ENCODE peak calls at places on chromosome 19, in ten cellular contexts. One of them, this sample, is unnamed.

GRCh38 chr19:9847087-9847671 is 12.1 kb downstream of the PIN1 start:
- DNase-seq in astrocyte of the cerebellum: peak; percentile 60
- DNase-seq in GM20000: no peak
- DNase-seq in type B pancreatic cell: no peak
- DNase-seq in BJ: peak; percentile 66
- DNase-seq in hepatocyte: peak; percentile 73
- DNase-seq in A549: peak; percentile 66
- DNase-seq in H1: peak; percentile 79
- DNase-seq in tibial artery: peak; percentile 58
- DNase-seq in endodermal cell: peak; percentile 91
- DNase-seq in this sample: peak; percentile 81

GRCh38 chr19:48351341-48351752 is 12.4 kb downstream of the TMEM143 start:
- DNase-seq in H1: peak; percentile 97
- DNase-seq in hepatocyte: peak; percentile 70
- DNase-seq in astrocyte of the cerebellum: no peak
- DNase-seq in type B pancreatic cell: no peak
- DNase-seq in BJ: no peak
- DNase-seq in A549: peak; percentile 89
- DNase-seq in endodermal cell: peak; percentile 96
- DNase-seq in GM20000: peak; percentile 78
- DNase-seq in tibial artery: peak; percentile 59
- DNase-seq in this sample: peak; percentile 76

GRCh38 chr19:10642473-10642872 is 11.7 kb upstream of the ILF3 start:
- DNase-seq in GM20000: no peak
- DNase-seq in endodermal cell: no peak
- DNase-seq in tibial artery: no peak
- DNase-seq in astrocyte of the cerebellum: no peak
- DNase-seq in BJ: no peak
- DNase-seq in H1: no peak
- DNase-seq in type B pancreatic cell: no peak
- DNase-seq in A549: no peak
- DNase-seq in hepatocyte: no peak
- DNase-seq in this sample: no peak

GRCh38 chr19:34397853-34398252 is 6.3 kb upstream of the PDCD2L start:
- DNase-seq in endodermal cell: no peak
- DNase-seq in tibial artery: no peak
- DNase-seq in hepatocyte: no peak
- DNase-seq in GM20000: no peak
- DNase-seq in BJ: no peak
- DNase-seq in H1: no peak
- DNase-seq in A549: no peak
- DNase-seq in astrocyte of the cerebellum: no peak
- DNase-seq in type B pancreatic cell: no peak
- DNase-seq in this sample: no peak

GRCh38 chr19:2253106-2254051 is 2.8 kb downstream of the JSRP1 start:
- DNase-seq in tibial artery: no peak
- DNase-seq in A549: no peak
- DNase-seq in endodermal cell: peak; percentile 86
- DNase-seq in astrocyte of the cerebellum: no peak
- DNase-seq in hepatocyte: no peak
- DNase-seq in GM20000: peak; percentile 79
- DNase-seq in BJ: no peak
- DNase-seq in H1: peak; percentile 84
- DNase-seq in type B pancreatic cell: peak; percentile 74
- DNase-seq in this sample: no peak

GRCh38 chr19:12842511-12842910 is 4.2 kb downstream of the MAST1 start:
- DNase-seq in endodermal cell: no peak
- DNase-seq in A549: no peak
- DNase-seq in type B pancreatic cell: no peak
- DNase-seq in BJ: no peak
- DNase-seq in astrocyte of the cerebellum: no peak
- DNase-seq in GM20000: no peak
- DNase-seq in tibial artery: no peak
- DNase-seq in hepatocyte: no peak
- DNase-seq in H1: no peak
- DNase-seq in this sample: no peak

GRCh38 chr19:54190942-54191670 is at the start of gene TSEN34:
- DNase-seq in endodermal cell: peak; percentile 94
- DNase-seq in GM20000: peak; percentile 89
- DNase-seq in H1: peak; percentile 94
- DNase-seq in BJ: peak; percentile 31
- DNase-seq in type B pancreatic cell: peak; percentile 93
- DNase-seq in A549: no peak
- DNase-seq in tibial artery: peak; percentile 86
- DNase-seq in astrocyte of the cerebellum: no peak
- DNase-seq in hepatocyte: peak; percentile 97
- DNase-seq in this sample: peak; percentile 85

GRCh38 chr19:53520547-53521372 is 17.2 kb upstream of the ZNF331 start:
- DNase-seq in GM20000: peak; percentile 89
- DNase-seq in type B pancreatic cell: peak; percentile 93
- DNase-seq in H1: peak; percentile 86
- DNase-seq in tibial artery: peak; percentile 96
- DNase-seq in A549: peak; percentile 95
- DNase-seq in astrocyte of the cerebellum: peak; percentile 96
- DNase-seq in hepatocyte: peak; percentile 98
- DNase-seq in endodermal cell: peak; percentile 99
- DNase-seq in BJ: peak; percentile 95
- DNase-seq in this sample: peak; percentile 99

GRCh38 chr19:33125929-33126388 is 6.0 kb upstream of the WDR88 start:
- DNase-seq in A549: peak; percentile 97
- DNase-seq in astrocyte of the cerebellum: peak; percentile 34
- DNase-seq in type B pancreatic cell: no peak
- DNase-seq in BJ: no peak
- DNase-seq in tibial artery: peak; percentile 37
- DNase-seq in H1: peak; percentile 58
- DNase-seq in hepatocyte: peak; percentile 80
- DNase-seq in endodermal cell: peak; percentile 79
- DNase-seq in GM20000: peak; percentile 84
- DNase-seq in this sample: peak; percentile 75

GRCh38 chr19:4096049-4096892 is 27.7 kb downstream of the MAP2K2 start:
- DNase-seq in A549: no peak
- DNase-seq in endodermal cell: no peak
- DNase-seq in tibial artery: no peak
- DNase-seq in H1: no peak
- DNase-seq in type B pancreatic cell: no peak
- DNase-seq in BJ: no peak
- DNase-seq in GM20000: no peak
- DNase-seq in hepatocyte: no peak
- DNase-seq in astrocyte of the cerebellum: no peak
- DNase-seq in this sample: no peak

GRCh38 chr19:10517361-10517759 is at the start of gene S1PR5:
- DNase-seq in H1: no peak
- DNase-seq in A549: peak; percentile 35
- DNase-seq in tibial artery: no peak
- DNase-seq in GM20000: no peak
- DNase-seq in endodermal cell: peak; percentile 85
- DNase-seq in astrocyte of the cerebellum: no peak
- DNase-seq in BJ: no peak
- DNase-seq in type B pancreatic cell: no peak
- DNase-seq in hepatocyte: peak; percentile 26
- DNase-seq in this sample: peak; percentile 24

GRCh38 chr19:31745731-31746130 is 396.5 kb upstream of the TSHZ3 start:
- DNase-seq in type B pancreatic cell: no peak
- DNase-seq in astrocyte of the cerebellum: no peak
- DNase-seq in endodermal cell: no peak
- DNase-seq in A549: no peak
- DNase-seq in H1: no peak
- DNase-seq in BJ: no peak
- DNase-seq in GM20000: no peak
- DNase-seq in tibial artery: no peak
- DNase-seq in hepatocyte: no peak
- DNase-seq in this sample: no peak

GRCh38 chr19:4059931-4060620 is 6.6 kb downstream of the ZBTB7A start:
- DNase-seq in A549: no peak
- DNase-seq in BJ: no peak
- DNase-seq in hepatocyte: peak; percentile 73
- DNase-seq in endodermal cell: no peak
- DNase-seq in H1: no peak
- DNase-seq in GM20000: no peak
- DNase-seq in tibial artery: peak; percentile 61
- DNase-seq in type B pancreatic cell: no peak
- DNase-seq in astrocyte of the cerebellum: no peak
- DNase-seq in this sample: no peak

GRCh38 chr19:1767464-1767933 is 14.2 kb downstream of the ONECUT3 start:
- DNase-seq in tibial artery: no peak
- DNase-seq in hepatocyte: peak; percentile 53
- DNase-seq in H1: peak; percentile 95
- DNase-seq in BJ: no peak
- DNase-seq in type B pancreatic cell: no peak
- DNase-seq in A549: peak; percentile 71
- DNase-seq in astrocyte of the cerebellum: no peak
- DNase-seq in endodermal cell: peak; percentile 89
- DNase-seq in GM20000: peak; percentile 93
- DNase-seq in this sample: peak; percentile 70

GRCh38 chr19:32012206-32012605 is 333.2 kb upstream of the ZNF507 start:
- DNase-seq in tibial artery: no peak
- DNase-seq in GM20000: no peak
- DNase-seq in A549: no peak
- DNase-seq in hepatocyte: no peak
- DNase-seq in BJ: no peak
- DNase-seq in endodermal cell: peak; percentile 49
- DNase-seq in astrocyte of the cerebellum: no peak
- DNase-seq in H1: peak; percentile 17
- DNase-seq in type B pancreatic cell: no peak
- DNase-seq in this sample: no peak

GRCh38 chr19:35153701-35154534 is 617 bp upstream of the FXYD5 start:
- DNase-seq in H1: peak; percentile 84
- DNase-seq in hepatocyte: peak; percentile 67
- DNase-seq in GM20000: peak; percentile 82
- DNase-seq in astrocyte of the cerebellum: no peak
- DNase-seq in endodermal cell: peak; percentile 88
- DNase-seq in tibial artery: no peak
- DNase-seq in BJ: no peak
- DNase-seq in type B pancreatic cell: no peak
- DNase-seq in A549: peak; percentile 95
- DNase-seq in this sample: peak; percentile 69

DNA sequence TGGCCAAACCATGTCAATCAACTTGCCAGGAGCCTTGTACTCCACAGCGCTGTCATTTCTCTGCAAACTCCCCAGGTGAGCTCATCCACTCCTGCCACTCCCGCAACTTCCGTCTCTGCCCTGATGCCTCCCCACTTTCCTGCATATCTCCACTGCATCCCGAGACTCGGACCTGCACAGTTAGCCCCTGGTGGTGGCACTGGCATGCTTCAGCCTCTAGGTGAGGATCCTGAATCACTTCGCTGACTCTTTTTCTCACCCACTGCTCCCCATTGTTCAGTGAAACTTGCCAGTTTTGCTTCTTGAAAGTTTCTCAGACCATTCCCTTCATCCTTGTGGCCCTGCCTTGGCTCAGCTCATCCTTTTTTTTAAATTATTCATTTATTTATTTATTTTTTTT is 3.4 kb upstream of the CTU1 start:
- DNase-seq in endodermal cell: peak; percentile 74
- DNase-seq in H1: no peak
- DNase-seq in BJ: no peak
- DNase-seq in tibial artery: no peak
- DNase-seq in A549: peak; percentile 64
- DNase-seq in hepatocyte: no peak
- DNase-seq in type B pancreatic cell: no peak
- DNase-seq in GM20000: no peak
- DNase-seq in astrocyte of the cerebellum: no peak
- DNase-seq in this sample: no peak
- TF ChIP-seq CTCF in endodermal cell: peak; percentile 74
- TF ChIP-seq CTCF in H1: peak; percentile 70
- TF ChIP-seq CTCF in BJ: no peak
- TF ChIP-seq CTCF in tibial artery: no peak
- TF ChIP-seq CTCF in A549: no peak
- TF ChIP-seq CTCF in hepatocyte: no peak
- TF ChIP-seq CTCF in type B pancreatic cell: peak; percentile 52
- TF ChIP-seq CTCF in GM20000: no peak
- TF ChIP-seq CTCF in astrocyte of the cerebellum: peak; percentile 16
- TF ChIP-seq CTCF in this sample: peak; percentile 10

DNA sequence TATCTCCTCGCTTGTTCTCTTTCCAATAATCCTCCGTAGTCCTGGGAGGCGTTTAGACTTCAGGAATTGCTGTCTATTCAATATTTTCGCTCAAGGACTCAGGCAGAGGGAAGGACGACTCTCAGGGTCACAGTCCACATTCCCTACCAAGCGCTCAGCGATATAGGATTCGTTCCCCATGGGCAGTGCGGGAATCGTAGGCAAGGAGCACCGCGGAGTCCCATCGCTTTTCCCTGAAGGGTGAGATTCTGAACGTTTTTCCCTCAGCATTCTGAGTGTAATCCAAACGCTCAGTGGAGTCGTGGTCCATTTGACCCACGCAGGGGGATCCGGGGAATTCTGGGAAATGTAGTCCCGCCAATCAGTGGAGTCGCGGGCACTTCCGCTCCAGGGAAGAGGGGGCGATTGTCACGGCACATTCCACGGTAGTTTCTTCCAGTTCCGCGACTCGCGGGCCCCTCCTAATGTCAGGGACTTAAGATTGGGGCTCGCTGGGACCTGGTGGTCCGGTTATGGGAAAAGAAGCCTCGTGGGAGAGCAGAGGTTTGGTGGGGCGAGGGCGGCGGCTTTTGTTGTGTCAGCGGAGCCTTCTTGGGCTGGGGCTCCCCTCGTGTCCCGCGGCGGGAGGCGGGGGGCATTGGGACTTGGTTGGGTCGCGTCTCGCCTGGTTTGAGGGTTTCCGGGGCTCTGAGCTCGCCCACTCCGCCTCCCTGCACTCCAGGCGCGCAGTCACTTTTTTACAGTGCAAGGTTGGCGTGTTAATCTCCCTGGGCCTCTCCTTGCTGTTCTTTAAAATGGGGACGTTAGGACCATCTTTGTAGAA is at the start of gene ZNF234:
- DNase-seq in H1: peak; percentile 72
- DNase-seq in GM20000: peak; percentile 80
- DNase-seq in astrocyte of the cerebellum: peak; percentile 55
- DNase-seq in BJ: peak; percentile 49
- DNase-seq in type B pancreatic cell: peak; percentile 84
- DNase-seq in endodermal cell: peak; percentile 85
- DNase-seq in A549: peak; percentile 97
- DNase-seq in hepatocyte: peak; percentile 87
- DNase-seq in tibial artery: peak; percentile 81
- DNase-seq in this sample: peak; percentile 91
- TF ChIP-seq CTCF in H1: no peak
- TF ChIP-seq CTCF in GM20000: no peak
- TF ChIP-seq CTCF in astrocyte of the cerebellum: no peak
- TF ChIP-seq CTCF in BJ: peak; percentile 12
- TF ChIP-seq CTCF in type B pancreatic cell: peak; percentile 19
- TF ChIP-seq CTCF in endodermal cell: no peak
- TF ChIP-seq CTCF in A549: no peak
- TF ChIP-seq CTCF in hepatocyte: no peak
- TF ChIP-seq CTCF in tibial artery: no peak
- TF ChIP-seq CTCF in this sample: peak; percentile 32

GRCh38 chr19:50147462-50148423 is 15.3 kb downstream of the IZUMO2 start:
- DNase-seq in BJ: peak; percentile 39
- DNase-seq in A549: peak; percentile 90
- DNase-seq in hepatocyte: peak; percentile 90
- DNase-seq in endodermal cell: peak; percentile 93
- DNase-seq in astrocyte of the cerebellum: peak; percentile 65
- DNase-seq in tibial artery: peak; percentile 89
- DNase-seq in GM20000: peak; percentile 62
- DNase-seq in H1: peak; percentile 86
- DNase-seq in type B pancreatic cell: peak; percentile 82
- DNase-seq in this sample: peak; percentile 93
- TF ChIP-seq CTCF in BJ: peak; percentile 44
- TF ChIP-seq CTCF in A549: peak; percentile 89
- TF ChIP-seq CTCF in hepatocyte: peak; percentile 74
- TF ChIP-seq CTCF in endodermal cell: peak; percentile 72
- TF ChIP-seq CTCF in astrocyte of the cerebellum: peak; percentile 28
- TF ChIP-seq CTCF in tibial artery: peak; percentile 39
- TF ChIP-seq CTCF in GM20000: no peak
- TF ChIP-seq CTCF in H1: peak; percentile 73
- TF ChIP-seq CTCF in type B pancreatic cell: peak; percentile 67
- TF ChIP-seq CTCF in this sample: peak; percentile 84

GRCh38 chr19:46393456-46394397 is 19.6 kb downstream of the CCDC8 start:
- DNase-seq in hepatocyte: no peak
- DNase-seq in type B pancreatic cell: no peak
- DNase-seq in endodermal cell: peak; percentile 54
- DNase-seq in tibial artery: no peak
- DNase-seq in H1: no peak
- DNase-seq in astrocyte of the cerebellum: no peak
- DNase-seq in A549: no peak
- DNase-seq in GM20000: no peak
- DNase-seq in BJ: no peak
- DNase-seq in this sample: no peak
- TF ChIP-seq CTCF in hepatocyte: no peak
- TF ChIP-seq CTCF in type B pancreatic cell: no peak
- TF ChIP-seq CTCF in endodermal cell: no peak
- TF ChIP-seq CTCF in tibial artery: no peak
- TF ChIP-seq CTCF in H1: no peak
- TF ChIP-seq CTCF in astrocyte of the cerebellum: no peak
- TF ChIP-seq CTCF in A549: no peak
- TF ChIP-seq CTCF in GM20000: no peak
- TF ChIP-seq CTCF in BJ: no peak
- TF ChIP-seq CTCF in this sample: no peak

This sample was measured in A673.